ENCODE peak calls at places on chromosomes 6 and 20, in eight cellular contexts. V, Z, G, K, Q, A, L and S are unnamed samples.

GRCh38 chr6:169046483-169047192 is 207.0 kb downstream of the THBS2 start:
- DNase-seq in V (peak; percentile 39), Z (peak; percentile 61), G (no peak), K (no peak), Q (no peak), A (peak; percentile 51), L (no peak), S (peak; percentile 65)

GRCh38 chr6:169978615-169979161 is 227.3 kb downstream of the ERMARD start:
- DNase-seq in V (no peak), Z (peak; percentile 3), G (no peak), K (no peak), Q (no peak), A (no peak), L (no peak), S (no peak)

GRCh38 chr6:36682328-36683144 is 4.0 kb downstream of the CDKN1A start:
- DNase-seq in V (no peak), Z (no peak), G (peak; percentile 55), K (no peak), Q (no peak), A (peak; percentile 54), L (peak; percentile 32), S (no peak)

GRCh38 chr20:45592574-45593189 is 13.6 kb upstream of the WFDC8 start:
- DNase-seq in V (peak; percentile 32), Z (peak; percentile 12), G (no peak), K (no peak), Q (peak; percentile 73), A (peak; percentile 56), L (peak; percentile 71), S (peak; percentile 29)

GRCh38 chr20:25859649-25860530 is 163.2 kb upstream of the ZNF337 start:
- DNase-seq in V (peak; percentile 82), Z (no peak), G (peak; percentile 64), K (peak; percentile 85), Q (no peak), A (no peak), L (peak; percentile 77), S (peak; percentile 66)

GRCh38 chr6:41531591-41532582 is 14.3 kb upstream of the FOXP4 start:
- DNase-seq in V (peak; percentile 34), Z (no peak), G (peak; percentile 38), K (no peak), Q (peak; percentile 74), A (no peak), L (no peak), S (peak; percentile 29)

GRCh38 chr20:10448270-10449156 is 13.4 kb downstream of the SLX4IP start:
- DNase-seq in V (no peak), Z (peak; percentile 26), G (no peak), K (no peak), Q (peak; percentile 27), A (peak; percentile 10), L (no peak), S (no peak)

GRCh38 chr20:57398231-57398821 is 7.1 kb downstream of the RBM38 start:
- DNase-seq in V (no peak), Z (no peak), G (peak; percentile 95), K (no peak), Q (no peak), A (no peak), L (no peak), S (no peak)

GRCh38 chr20:48697845-48698491 is 129.8 kb downstream of the PREX1 start:
- DNase-seq in V (peak; percentile 51), Z (peak; percentile 48), G (no peak), K (peak; percentile 89), Q (peak; percentile 73), A (peak; percentile 57), L (no peak), S (peak; percentile 84)

GRCh38 chr20:62215020-62215990 is 4.8 kb downstream of the HRH3 start:
- DNase-seq in V (no peak), Z (no peak), G (no peak), K (no peak), Q (no peak), A (no peak), L (no peak), S (no peak)

GRCh38 chr6:41706876-41707564 is 28.4 kb downstream of the TFEB start:
- DNase-seq in V (no peak), Z (peak; percentile 76), G (no peak), K (no peak), Q (no peak), A (no peak), L (no peak), S (peak; percentile 66)

GRCh38 chr6:168607272-168608112 is 166.5 kb downstream of the SMOC2 start:
- DNase-seq in V (no peak), Z (no peak), G (no peak), K (no peak), Q (no peak), A (no peak), L (no peak), S (no peak)

GRCh38 chr6:111741177-111741952 is 131.9 kb downstream of the FYN start:
- DNase-seq in V (no peak), Z (no peak), G (no peak), K (no peak), Q (no peak), A (no peak), L (no peak), S (no peak)

GRCh38 chr6:10276106-10276505 is 138.8 kb downstream of the TFAP2A start:
- DNase-seq in V (no peak), Z (no peak), G (no peak), K (no peak), Q (no peak), A (peak; percentile 55), L (peak; percentile 37), S (peak; percentile 5)

GRCh38 chr20:57263127-57263609 is 3.3 kb downstream of the BMP7 start:
- DNase-seq in V (no peak), Z (no peak), G (no peak), K (no peak), Q (no peak), A (no peak), L (no peak), S (no peak)

GRCh38 chr6:16730720-16731502 is 30.3 kb downstream of the ATXN1 start:
- DNase-seq in V (no peak), Z (no peak), G (no peak), K (no peak), Q (no peak), A (no peak), L (no peak), S (no peak)

GRCh38 chr20:17909745-17910345 is 58.7 kb downstream of the SNX5 start:
- DNase-seq in V (no peak), Z (no peak), G (no peak), K (no peak), Q (no peak), A (no peak), L (no peak), S (peak; percentile 49)

GRCh38 chr6:159134701-159135364 is 34.4 kb upstream of the FNDC1 start:
- DNase-seq in V (peak; percentile 53), Z (peak; percentile 22), G (peak; percentile 76), K (no peak), Q (peak; percentile 45), A (peak; percentile 46), L (peak; percentile 58), S (peak; percentile 63)

GRCh38 chr6:322940-323729 is 30.8 kb downstream of the DUSP22 start:
- DNase-seq in V (no peak), Z (no peak), G (no peak), K (no peak), Q (no peak), A (no peak), L (no peak), S (no peak)

GRCh38 chr6:167130712-167131684 is 8.1 kb downstream of the CCR6 start:
- DNase-seq in V (no peak), Z (no peak), G (no peak), K (no peak), Q (peak; percentile 61), A (no peak), L (no peak), S (no peak)

GRCh38 chr6:40330301-40330721 is 256.9 kb downstream of the LRFN2 start:
- DNase-seq in V (no peak), Z (no peak), G (no peak), K (no peak), Q (no peak), A (no peak), L (no peak), S (no peak)

GRCh38 chr6:132063738-132064137 is 112.6 kb upstream of the CCN2 start:
- DNase-seq in V (peak; percentile 88), Z (no peak), G (no peak), K (no peak), Q (peak; percentile 7), A (peak; percentile 94), L (peak; percentile 50), S (peak; percentile 77)

GRCh38 chr6:64580346-64580745 is 944.7 kb downstream of the PHF3 start:
- DNase-seq in V (no peak), Z (no peak), G (no peak), K (no peak), Q (no peak), A (peak; percentile 69), L (no peak), S (peak; percentile 55)

GRCh38 chr6:26440977-26441358 is 664 bp downstream of the BTN3A3 start:
- DNase-seq in V (no peak), Z (no peak), G (no peak), K (no peak), Q (no peak), A (no peak), L (no peak), S (no peak)

GRCh38 chr6:13407709-13408695 is 79.4 kb downstream of the GFOD1 start:
- DNase-seq in V (peak; percentile 37), Z (peak; percentile 74), G (no peak), K (no peak), Q (peak; percentile 77), A (peak; percentile 52), L (no peak), S (peak; percentile 98)